ENCODE peak calls at places on chromosomes 6 and 20, in seven cellular contexts. I is IMR-90; J is activated CD4-positive, alpha-beta T cell treated with anti-CD3 and anti-CD28 coated beads for 4 hours; R is DMS53; H is DMS153; A is NCI-H1048; S is neural crest cell. K is an unnamed sample.

GRCh38 chr6:15554728-15555100 is 108.1 kb downstream of the DTNBP1 start:
- DNase-seq in S (no peak), I (no peak), J (no peak), R (no peak), H (no peak), A (no peak), K (no peak)

GRCh38 chr6:111921108-111921507 is 47.9 kb upstream of the FYN start:
- DNase-seq in I (no peak), R (no peak), A (no peak), H (no peak), S (no peak), J (no peak), K (no peak)

GRCh38 chr20:49392745-49393144 is 89.7 kb downstream of the KCNB1 start:
- DNase-seq in S (no peak), J (no peak), A (no peak), R (no peak), H (no peak), I (no peak), K (no peak)

GRCh38 chr20:43955244-43956191 is 40.9 kb downstream of the TOX2 start:
- DNase-seq in J (peak; percentile 59), I (peak; percentile 92), A (no peak), R (no peak), H (no peak), S (no peak), K (peak; percentile 99)

GRCh38 chr6:15504581-15505350 is 158.1 kb downstream of the DTNBP1 start:
- DNase-seq in S (no peak), A (peak; percentile 61), I (peak; percentile 98), R (peak; percentile 75), H (peak; percentile 51), J (no peak), K (peak; percentile 100)

GRCh38 chr6:29763491-29764289 is 40.5 kb downstream of the HLA-F start:
- DNase-seq in R (peak; percentile 13), J (no peak), H (no peak), S (no peak), I (peak; percentile 68), A (no peak), K (peak; percentile 80)

GRCh38 chr6:18126116-18126515 is 3.6 kb upstream of the NHLRC1 start:
- DNase-seq in A (no peak), R (no peak), H (no peak), I (no peak), J (no peak), S (no peak), K (peak; percentile 52)

GRCh38 chr20:51696304-51697118 is 71.7 kb downstream of the ATP9A start:
- DNase-seq in H (peak; percentile 57), A (no peak), R (no peak), J (no peak), S (no peak), I (no peak), K (peak; percentile 22)

GRCh38 chr6:106513813-106514212 is 115.5 kb downstream of the RTN4IP1 start:
- DNase-seq in I (no peak), H (no peak), S (no peak), A (no peak), J (no peak), R (no peak), K (peak; percentile 42)

GRCh38 chr6:102126488-102126887 is 733.0 kb downstream of the GRIK2 start:
- DNase-seq in I (no peak), A (no peak), J (no peak), H (no peak), R (no peak), S (no peak), K (no peak)

GRCh38 chr6:91029211-91029610 is 442.3 kb upstream of the MAP3K7 start:
- DNase-seq in I (no peak), R (peak; percentile 10), S (no peak), H (peak; percentile 32), J (no peak), A (no peak), K (no peak)

GRCh38 chr6:117136702-117137101 is 128.7 kb upstream of the VGLL2 start:
- DNase-seq in R (no peak), S (no peak), A (no peak), I (no peak), H (no peak), J (no peak), K (no peak)

GRCh38 chr6:6379573-6379972 is 59.1 kb upstream of the F13A1 start:
- DNase-seq in I (no peak), J (no peak), R (peak; percentile 53), S (no peak), H (no peak), A (no peak), K (no peak)

GRCh38 chr20:40938020-40938419 is 90.6 kb upstream of the TOP1 start:
- DNase-seq in J (no peak), H (no peak), S (no peak), R (peak; percentile 11), I (no peak), A (no peak), K (no peak)

GRCh38 chr6:7073810-7074525 is 33.8 kb upstream of the RREB1 start:
- DNase-seq in I (no peak), S (no peak), R (no peak), H (no peak), J (peak; percentile 63), A (no peak), K (no peak)

GRCh38 chr6:108922499-108922898 is 74.3 kb downstream of the ARMC2 start:
- DNase-seq in R (no peak), I (no peak), H (no peak), S (no peak), A (no peak), J (no peak), K (no peak)

GRCh38 chr6:42158011-42158410 is 15.2 kb upstream of the GUCA1A start:
- DNase-seq in A (no peak), H (no peak), S (no peak), R (no peak), I (peak; percentile 24), J (no peak), K (peak; percentile 71)

GRCh38 chr6:5308066-5308465 is 46.8 kb downstream of the FARS2 start:
- DNase-seq in S (no peak), H (no peak), I (peak; percentile 57), J (no peak), R (no peak), A (no peak), K (peak; percentile 15)

GRCh38 chr6:15408758-15409157 is 162.9 kb downstream of the JARID2 start:
- DNase-seq in R (no peak), I (no peak), A (no peak), S (no peak), H (no peak), J (no peak), K (no peak)

GRCh38 chr20:43458422-43458924 is 777 bp downstream of the SRSF6 start:
- DNase-seq in H (no peak), A (no peak), R (peak; percentile 72), S (no peak), I (peak; percentile 21), J (no peak), K (peak; percentile 19)

GRCh38 chr20:41329435-41330342 is 10.9 kb upstream of the LPIN3 start:
- DNase-seq in I (peak; percentile 99), H (no peak), J (peak; percentile 68), R (no peak), A (no peak), S (no peak), K (peak; percentile 100)

GRCh38 chr6:105545206-105545920 is 142.5 kb upstream of the PREP start:
- DNase-seq in R (no peak), I (no peak), S (no peak), J (no peak), A (no peak), H (no peak), K (peak; percentile 17)

GRCh38 chr20:5315807-5316187 is 957 bp downstream of the PROKR2 start:
- DNase-seq in I (no peak), A (no peak), R (no peak), J (no peak), S (no peak), H (no peak), K (no peak)

GRCh38 chr6:68976260-68976659 is 341.2 kb downstream of the ADGRB3 start:
- DNase-seq in H (no peak), J (no peak), A (no peak), I (no peak), R (peak; percentile 27), S (no peak), K (no peak)

GRCh38 chr20:41609476-41609875 is 8.7 kb downstream of the CHD6 start:
- DNase-seq in J (no peak), H (no peak), R (no peak), I (no peak), A (no peak), S (no peak), K (no peak)

GRCh38 chr20:63375438-63375837 is 14.3 kb upstream of the CHRNA4 start:
- DNase-seq in S (no peak), H (no peak), R (no peak), I (no peak), A (no peak), J (no peak), K (no peak)

GRCh38 chr20:58308290-58308679 is 1.2 kb upstream of the RAB22A start:
- DNase-seq in H (no peak), S (no peak), J (no peak), I (no peak), A (no peak), R (no peak), K (no peak)

GRCh38 chr6:7479801-7480266 is 61.6 kb upstream of the DSP start:
- DNase-seq in H (no peak), R (peak; percentile 32), I (peak; percentile 55), A (no peak), J (no peak), S (no peak), K (peak; percentile 15)

K was measured in EH.